ENCODE peak calls at places on chromosomes 2 and 18, in six cellular contexts. J is globus pallidus; A is hepatic stellate cell; Z is astrocyte; E is T-helper 17 cell; M is stimulated activated CD8-positive, alpha-beta memory T cell treated with anti-CD3 and anti-CD28 coated beads, Interleukin-7, amount 100 ng/mL, for 1 hour. R is an unnamed sample.

GRCh38 chr2:207418422-207418821 is 111.3 kb upstream of the CREB1 start:
- DNase-seq in J (no peak), A (no peak), Z (no peak), E (no peak), M (no peak), R (no peak)

GRCh38 chr2:63792523-63792922 is 49.2 kb upstream of the UGP2 start:
- DNase-seq in J (no peak), A (peak; percentile 36), Z (peak; percentile 97), E (no peak), M (no peak), R (no peak)

GRCh38 chr2:122736279-122736678 is 980.8 kb downstream of the TSN start:
- DNase-seq in J (no peak), A (no peak), Z (peak; percentile 28), E (no peak), M (no peak), R (no peak)

GRCh38 chr18:36308711-36309435 is 11.4 kb downstream of the FHOD3 start:
- DNase-seq in J (no peak), A (no peak), Z (no peak), E (no peak), M (no peak), R (no peak)

GRCh38 chr2:235768606-235769005 is 274.8 kb downstream of the AGAP1 start:
- DNase-seq in J (no peak), A (no peak), Z (peak; percentile 4), E (no peak), M (no peak), R (no peak)

GRCh38 chr2:181311841-181312240 is 145.3 kb upstream of the ITGA4 start:
- DNase-seq in J (no peak), A (no peak), Z (no peak), E (no peak), M (no peak), R (no peak)

GRCh38 chr2:173086518-173087213 is 11.0 kb downstream of the MAP3K20 start:
- DNase-seq in J (no peak), A (no peak), Z (no peak), E (no peak), M (no peak), R (no peak)

GRCh38 chr18:35888329-35888728 is 84.2 kb upstream of the RMP24 start:
- DNase-seq in J (no peak), A (no peak), Z (no peak), E (no peak), M (no peak), R (no peak)

GRCh38 chr2:12507295-12507694 is 209.4 kb upstream of the TRIB2 start:
- DNase-seq in J (no peak), A (no peak), Z (peak; percentile 71), E (no peak), M (no peak), R (no peak)

GRCh38 chr2:10322973-10323372 is 20.3 kb downstream of the HPCAL1 start:
- DNase-seq in J (no peak), A (no peak), Z (no peak), E (no peak), M (no peak), R (no peak)

GRCh38 chr2:240919161-240919781 is 13.1 kb downstream of the CROCC2 start:
- DNase-seq in J (no peak), A (no peak), Z (no peak), E (peak; percentile 3), M (no peak), R (no peak)

GRCh38 chr2:192265751-192266150 is 71.0 kb upstream of the TMEFF2 start:
- DNase-seq in J (no peak), A (no peak), Z (peak; percentile 61), E (no peak), M (no peak), R (no peak)

GRCh38 chr2:185970148-185970852 is 231.7 kb downstream of the FSIP2 start:
- DNase-seq in J (no peak), A (no peak), Z (peak; percentile 20), E (no peak), M (no peak), R (no peak)

GRCh38 chr2:2291500-2292260 is 39.4 kb downstream of the MYT1L start:
- DNase-seq in J (peak; percentile 16), A (no peak), Z (no peak), E (no peak), M (no peak), R (peak; percentile 12)

GRCh38 chr2:179454443-179455218 is 190.0 kb upstream of the SESTD1 start:
- DNase-seq in J (no peak), A (peak; percentile 24), Z (peak; percentile 96), E (no peak), M (no peak), R (no peak)

GRCh38 chr2:45889053-45889452 is 237.6 kb downstream of the PRKCE start:
- DNase-seq in J (no peak), A (no peak), Z (no peak), E (no peak), M (no peak), R (no peak)

GRCh38 chr2:173355866-173356508 is 1.3 kb downstream of the CDCA7 start:
- DNase-seq in J (no peak), A (no peak), Z (no peak), E (no peak), M (no peak), R (no peak)